ENCODE peak calls at places on chromosomes 11 and 22, in five cellular contexts. I is HCT116, E is HepG2, Z is upper lobe of left lung, W is Panc1. O is an unnamed sample.

GRCh38 chr11:76225122-76225584 is 18.9 kb upstream of the WNT11 start:
- ATAC-seq in E (peak; percentile 80), W (no peak), I (no peak), Z (peak; percentile 74), O (peak; percentile 77)

GRCh38 chr22:47136671-47137070 is 374.2 kb downstream of the TBC1D22A start:
- ATAC-seq in Z (no peak), I (no peak), W (no peak), E (no peak), O (no peak)

GRCh38 chr11:46178542-46178941 is 57.3 kb upstream of the PHF21A start:
- ATAC-seq in I (no peak), E (no peak), Z (no peak), W (no peak), O (no peak)

GRCh38 chr11:35553831-35554230 is 28.4 kb upstream of the PAMR1 start:
- ATAC-seq in W (no peak), Z (no peak), I (no peak), E (no peak), O (no peak)

GRCh38 chr11:65401073-65401802 is 14.8 kb downstream of the FRMD8 start:
- ATAC-seq in I (peak; percentile 16), E (no peak), Z (no peak), W (no peak), O (no peak)

GRCh38 chr22:39773503-39773902 is 120.1 kb downstream of the ENTHD1 start:
- ATAC-seq in W (no peak), Z (no peak), E (no peak), I (no peak), O (no peak)

GRCh38 chr22:47020157-47020556 is 257.7 kb downstream of the TBC1D22A start:
- ATAC-seq in W (no peak), Z (no peak), E (no peak), I (no peak), O (no peak)

GRCh38 chr11:102172127-102172848 is 62.0 kb downstream of the YAP1 start:
- ATAC-seq in Z (peak; percentile 69), E (no peak), I (no peak), W (no peak), O (peak; percentile 48)

GRCh38 chr22:28366856-28367255 is 312.8 kb downstream of the TTC28 start:
- ATAC-seq in I (no peak), Z (no peak), W (no peak), E (peak; percentile 86), O (no peak)

GRCh38 chr22:49768961-49769690 is 58.5 kb downstream of the BRD1 start:
- ATAC-seq in Z (peak; percentile 14), I (no peak), W (peak; percentile 32), E (peak; percentile 44), O (peak; percentile 52)

GRCh38 chr11:64161037-64161436 is 4.9 kb downstream of the MACROD1 start:
- ATAC-seq in E (no peak), W (no peak), I (no peak), Z (no peak), O (no peak)

GRCh38 chr22:38868886-38869381 is 3.1 kb downstream of the CBX6 start:
- ATAC-seq in Z (peak; percentile 42), I (peak; percentile 67), E (peak; percentile 77), W (peak; percentile 60), O (no peak)

GRCh38 chr11:19988598-19988997 is 171.7 kb downstream of the DBX1 start:
- ATAC-seq in Z (peak; percentile 44), W (no peak), E (no peak), I (no peak), O (peak; percentile 92)
- TF ChIP-seq POLR2AphosphoS5 in Z (no peak), W (no peak), E (no peak), I (no peak), O (peak; percentile 62)

GRCh38 chr11:57762235-57762866 is 749 bp downstream of the CTNND1 start:
- ATAC-seq in I (no peak), W (no peak), E (no peak), Z (peak; percentile 49), O (no peak)

GRCh38 chr11:57761301-57762234 is at the start of gene CTNND1:
- ATAC-seq in I (peak; percentile 97), E (peak; percentile 95), W (peak; percentile 99), Z (peak; percentile 99), O (peak; percentile 100)

GRCh38 chr11:57764527-57764926 is 2.9 kb downstream of the CTNND1 start:
- ATAC-seq in I (no peak), W (no peak), E (peak; percentile 71), Z (no peak), O (no peak)

GRCh38 chr11:57764972-57765371 is 3.4 kb downstream of the CTNND1 start:
- ATAC-seq in I (no peak), W (no peak), Z (no peak), E (no peak), O (no peak)

DNA sequence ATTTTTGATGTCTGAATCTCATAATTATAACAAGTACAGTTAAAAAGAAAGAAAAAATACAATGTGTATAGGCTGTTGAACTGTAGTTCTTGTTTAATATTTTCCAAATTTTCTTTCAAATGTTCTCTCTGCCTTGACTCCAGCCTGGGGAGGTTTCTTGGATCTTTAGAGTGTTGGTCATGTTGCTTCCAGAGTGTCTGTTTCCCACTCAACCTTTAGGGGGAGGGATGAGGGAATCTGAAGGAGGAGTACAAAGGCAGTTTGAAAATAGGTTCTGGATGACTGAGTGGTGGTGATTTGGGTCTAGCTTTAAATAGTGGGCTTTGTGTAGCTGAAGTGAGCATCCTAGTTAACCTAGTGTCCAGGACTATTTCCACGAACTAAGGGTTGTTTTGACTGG is 2.0 kb downstream of the CTNND1 start:
- ATAC-seq in W (peak; percentile 55), E (peak; percentile 55), I (peak; percentile 59), Z (no peak), O (no peak)
- TF ChIP-seq POLR2AphosphoS5 in W (no peak), E (no peak), I (no peak), Z (no peak), O (peak; percentile 42)

GRCh38 chr11:79228417-79228755 is 212.4 kb downstream of the TENM4 start:
- ATAC-seq in E (no peak), I (no peak), Z (no peak), W (no peak), O (no peak)

GRCh38 chr11:79229047-79229446 is 211.8 kb downstream of the TENM4 start:
- ATAC-seq in Z (no peak), E (no peak), W (no peak), I (no peak), O (no peak)

GRCh38 chr11:79226136-79226535 is 214.7 kb downstream of the TENM4 start:
- ATAC-seq in Z (no peak), I (no peak), E (no peak), W (no peak), O (no peak)

GRCh38 chr11:79227308-79227707 is 213.5 kb downstream of the TENM4 start:
- ATAC-seq in Z (no peak), E (no peak), I (no peak), W (no peak), O (no peak)

GRCh38 chr11:79227732-79228416 is 213.0 kb downstream of the TENM4 start:
- ATAC-seq in I (no peak), E (no peak), W (no peak), Z (no peak), O (no peak)
- TF ChIP-seq POLR2AphosphoS5 in I (no peak), E (no peak), W (no peak), Z (no peak), O (no peak)

DNA sequence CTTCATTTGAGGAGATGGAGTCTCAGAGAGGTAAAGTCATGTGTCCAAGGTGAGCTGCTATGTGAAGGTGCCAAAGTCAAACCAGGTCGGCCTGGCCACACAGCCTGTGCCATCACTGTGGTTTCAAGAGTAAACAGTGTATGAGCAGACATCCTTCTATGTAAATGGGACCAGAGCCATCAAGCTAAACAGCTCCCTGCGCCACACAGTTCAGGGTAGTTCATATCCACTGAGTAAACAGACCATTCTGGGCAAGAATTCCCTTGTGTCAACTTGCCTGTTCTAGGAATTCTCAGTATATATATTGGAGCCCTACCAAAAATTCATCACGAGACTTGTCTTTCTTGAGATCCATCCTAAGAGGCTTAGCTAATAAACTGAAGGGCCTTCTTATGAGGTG is 77.5 kb downstream of the AMOTL1 start:
- ATAC-seq in E (peak; percentile 68), I (no peak), Z (no peak), W (no peak), O (peak; percentile 84)
- TF ChIP-seq POLR2AphosphoS5 in E (no peak), I (no peak), Z (no peak), W (no peak), O (peak; percentile 80)

GRCh38 chr22:27114186-27114585 is 456.8 kb downstream of the MIAT start:
- ATAC-seq in I (no peak), W (no peak), E (no peak), Z (no peak), O (no peak)

GRCh38 chr22:27111796-27112195 is 454.4 kb downstream of the MIAT start:
- ATAC-seq in W (no peak), I (no peak), Z (no peak), E (no peak), O (no peak)

GRCh38 chr22:27112273-27112672 is 454.9 kb downstream of the MIAT start:
- ATAC-seq in E (no peak), W (no peak), I (no peak), Z (no peak), O (no peak)

GRCh38 chr22:27115410-27115809 is 458.0 kb downstream of the MIAT start:
- ATAC-seq in Z (no peak), I (peak; percentile 3), E (no peak), W (no peak), O (no peak)

GRCh38 chr22:27113211-27114030 is 456.0 kb downstream of the MIAT start:
- ATAC-seq in I (peak; percentile 73), W (no peak), E (peak; percentile 51), Z (peak; percentile 91), O (peak; percentile 88)
- TF ChIP-seq POLR2AphosphoS5 in I (peak; percentile 34), W (no peak), E (no peak), Z (peak; percentile 56), O (peak; percentile 82)

GRCh38 chr11:95135880-95136279 is 46.2 kb downstream of the ENDOD1 start:
- ATAC-seq in E (no peak), I (no peak), Z (no peak), W (no peak), O (no peak)

GRCh38 chr11:95137299-95137698 is 47.7 kb downstream of the ENDOD1 start:
- ATAC-seq in I (no peak), E (no peak), W (no peak), Z (no peak), O (no peak)

GRCh38 chr11:95135155-95135554 is 45.5 kb downstream of the ENDOD1 start:
- ATAC-seq in W (no peak), E (no peak), I (no peak), Z (no peak), O (no peak)

GRCh38 chr11:95132956-95133355 is 43.3 kb downstream of the ENDOD1 start:
- ATAC-seq in I (no peak), E (no peak), Z (no peak), W (no peak), O (no peak)

GRCh38 chr11:95134491-95134890 is 44.8 kb downstream of the ENDOD1 start:
- ATAC-seq in E (no peak), Z (peak; percentile 32), I (peak; percentile 57), W (no peak), O (no peak)
- TF ChIP-seq POLR2AphosphoS5 in E (no peak), Z (no peak), I (no peak), W (no peak), O (no peak)